ENCODE peak calls at places on chromosomes 13 and 19, in eight cellular contexts. One of them, this sample, is unnamed.

GRCh38 chr19:55118401-55118991 is 1.1 kb upstream of the PPP1R12C start:
- DNase-seq in iPS DF 6.9: peak; percentile 98
- DNase-seq in activated naive CD8-positive, alpha-beta T cell treated with anti-CD3 and anti-CD28 coated beads for 36 hours: no peak
- DNase-seq in neural crest cell: peak; percentile 34
- DNase-seq in germinal center: no peak
- DNase-seq in fibroblast of lung: no peak
- DNase-seq in NCI-H1105: no peak
- DNase-seq in HEK293T: peak; percentile 50
- DNase-seq in this sample: no peak

GRCh38 chr19:11652056-11652455 is 54.8 kb downstream of the ZNF627 start:
- DNase-seq in HEK293T: no peak
- DNase-seq in iPS DF 6.9: no peak
- DNase-seq in germinal center: no peak
- DNase-seq in NCI-H1105: no peak
- DNase-seq in fibroblast of lung: no peak
- DNase-seq in neural crest cell: no peak
- DNase-seq in activated naive CD8-positive, alpha-beta T cell treated with anti-CD3 and anti-CD28 coated beads for 36 hours: no peak
- DNase-seq in this sample: no peak

GRCh38 chr19:29525901-29526729 is at the start of gene VSTM2B:
- DNase-seq in fibroblast of lung: no peak
- DNase-seq in HEK293T: no peak
- DNase-seq in neural crest cell: no peak
- DNase-seq in germinal center: no peak
- DNase-seq in activated naive CD8-positive, alpha-beta T cell treated with anti-CD3 and anti-CD28 coated beads for 36 hours: peak; percentile 9
- DNase-seq in iPS DF 6.9: no peak
- DNase-seq in NCI-H1105: no peak
- DNase-seq in this sample: no peak

GRCh38 chr13:33743438-33744368 is 74.2 kb upstream of the RFC3 start:
- DNase-seq in activated naive CD8-positive, alpha-beta T cell treated with anti-CD3 and anti-CD28 coated beads for 36 hours: no peak
- DNase-seq in iPS DF 6.9: no peak
- DNase-seq in germinal center: no peak
- DNase-seq in fibroblast of lung: no peak
- DNase-seq in NCI-H1105: no peak
- DNase-seq in HEK293T: no peak
- DNase-seq in neural crest cell: no peak
- DNase-seq in this sample: no peak

GRCh38 chr13:45851171-45851889 is at the start of gene SIAH3:
- DNase-seq in fibroblast of lung: peak; percentile 40
- DNase-seq in neural crest cell: no peak
- DNase-seq in activated naive CD8-positive, alpha-beta T cell treated with anti-CD3 and anti-CD28 coated beads for 36 hours: peak; percentile 17
- DNase-seq in iPS DF 6.9: no peak
- DNase-seq in NCI-H1105: no peak
- DNase-seq in germinal center: no peak
- DNase-seq in HEK293T: no peak
- DNase-seq in this sample: no peak

GRCh38 chr19:46442808-46443450 is 14.2 kb upstream of the PNMA8C start:
- DNase-seq in activated naive CD8-positive, alpha-beta T cell treated with anti-CD3 and anti-CD28 coated beads for 36 hours: no peak
- DNase-seq in neural crest cell: no peak
- DNase-seq in fibroblast of lung: peak; percentile 77
- DNase-seq in iPS DF 6.9: no peak
- DNase-seq in NCI-H1105: no peak
- DNase-seq in germinal center: no peak
- DNase-seq in HEK293T: no peak
- DNase-seq in this sample: no peak

GRCh38 chr13:98801626-98802418 is 49.4 kb upstream of the SLC15A1 start:
- DNase-seq in HEK293T: no peak
- DNase-seq in fibroblast of lung: no peak
- DNase-seq in germinal center: no peak
- DNase-seq in iPS DF 6.9: no peak
- DNase-seq in neural crest cell: no peak
- DNase-seq in activated naive CD8-positive, alpha-beta T cell treated with anti-CD3 and anti-CD28 coated beads for 36 hours: no peak
- DNase-seq in NCI-H1105: no peak
- DNase-seq in this sample: no peak

GRCh38 chr19:23817519-23817918 is 58.8 kb upstream of the ZNF681 start:
- DNase-seq in NCI-H1105: no peak
- DNase-seq in fibroblast of lung: peak; percentile 14
- DNase-seq in iPS DF 6.9: peak; percentile 25
- DNase-seq in neural crest cell: no peak
- DNase-seq in activated naive CD8-positive, alpha-beta T cell treated with anti-CD3 and anti-CD28 coated beads for 36 hours: peak; percentile 14
- DNase-seq in germinal center: peak; percentile 19
- DNase-seq in HEK293T: peak; percentile 6
- DNase-seq in this sample: no peak

GRCh38 chr19:34578173-34578572 is 96.6 kb downstream of the WTIP start:
- DNase-seq in fibroblast of lung: no peak
- DNase-seq in iPS DF 6.9: no peak
- DNase-seq in NCI-H1105: no peak
- DNase-seq in activated naive CD8-positive, alpha-beta T cell treated with anti-CD3 and anti-CD28 coated beads for 36 hours: no peak
- DNase-seq in neural crest cell: no peak
- DNase-seq in germinal center: no peak
- DNase-seq in HEK293T: no peak
- DNase-seq in this sample: no peak

GRCh38 chr19:47653856-47654255 is 44.9 kb downstream of the BICRA start:
- DNase-seq in activated naive CD8-positive, alpha-beta T cell treated with anti-CD3 and anti-CD28 coated beads for 36 hours: no peak
- DNase-seq in germinal center: no peak
- DNase-seq in fibroblast of lung: no peak
- DNase-seq in neural crest cell: no peak
- DNase-seq in NCI-H1105: no peak
- DNase-seq in iPS DF 6.9: no peak
- DNase-seq in HEK293T: no peak
- DNase-seq in this sample: no peak

This sample was measured in activated gamma-delta T cell treated with anti-CD3 and anti-CD28 coated beads, Interleukin-2, amount 50 U/mL, for 16 hours.